ENCODE peak calls at places on chromosomes 3 and 15, in four cellular contexts. I is stimulated activated naive CD8-positive, alpha-beta T cell treated with anti-CD3 and anti-CD28 coated beads, Interleukin-15, Interleukin-2, amounts not matched to agents 100 U/mL and 50 U/mL, for 24 hours; F is right cardiac atrium; K is kidney glomerular epithelial cell. U is an unnamed sample.

GRCh38 chr3:128070898-128071591 is 18.8 kb downstream of the SEC61A1 start:
- DNase-seq in I (no peak), F (no peak), K (no peak), U (no peak)

GRCh38 chr15:64070965-64071851 is 22.4 kb downstream of the CIAO2A start:
- DNase-seq in I (no peak), F (peak; percentile 60), K (peak; percentile 27), U (no peak)

GRCh38 chr3:16058511-16058910 is 116.0 kb upstream of the GALNT15 start:
- DNase-seq in I (no peak), F (no peak), K (no peak), U (no peak)

GRCh38 chr3:188712257-188712924 is 459.4 kb upstream of the TPRG1 start:
- DNase-seq in I (no peak), F (no peak), K (peak; percentile 32), U (no peak)

GRCh38 chr15:25658560-25658959 is 204.6 kb downstream of the ATP10A start:
- DNase-seq in I (no peak), F (no peak), K (no peak), U (no peak)

GRCh38 chr15:45121706-45122417 is 7.7 kb downstream of the DUOXA2 start:
- DNase-seq in I (no peak), F (no peak), K (peak; percentile 84), U (no peak)

GRCh38 chr3:194941956-194942483 is 256.3 kb downstream of the FAM43A start:
- DNase-seq in I (no peak), F (no peak), K (no peak), U (no peak)

GRCh38 chr3:41405466-41405865 is 206.2 kb downstream of the CTNNB1 start:
- DNase-seq in I (no peak), F (no peak), K (no peak), U (no peak)

GRCh38 chr3:43759297-43759782 is 68.6 kb downstream of the ABHD5 start:
- DNase-seq in I (no peak), F (no peak), K (peak; percentile 93), U (peak; percentile 51)

GRCh38 chr15:92109485-92109884 is 256.0 kb downstream of the SLCO3A1 start:
- DNase-seq in I (no peak), F (no peak), K (no peak), U (no peak)

GRCh38 chr15:62459875-62460274 is 294.8 kb upstream of the C2CD4B start:
- DNase-seq in I (no peak), F (no peak), K (no peak), U (no peak)

GRCh38 chr15:63502843-63503738 is 1.3 kb upstream of the USP3 start:
- DNase-seq in I (peak; percentile 90), F (peak; percentile 95), K (peak; percentile 98), U (peak; percentile 92)

GRCh38 chr3:177554900-177555759 is 357.8 kb upstream of the TBL1XR1 start:
- DNase-seq in I (peak; percentile 11), F (peak; percentile 62), K (peak; percentile 12), U (no peak)

GRCh38 chr15:63891079-63891762 is 57.5 kb upstream of the HERC1 start:
- DNase-seq in I (peak; percentile 87), F (peak; percentile 78), K (peak; percentile 69), U (peak; percentile 85)

GRCh38 chr3:16448691-16449090 is 64.8 kb downstream of the RFTN1 start:
- DNase-seq in I (peak; percentile 58), F (peak; percentile 82), K (peak; percentile 81), U (peak; percentile 74)

GRCh38 chr3:195612075-195612800 is 28.5 kb upstream of the APOD start:
- DNase-seq in I (no peak), F (no peak), K (no peak), U (no peak)

GRCh38 chr3:28978092-28978491 is 302.8 kb upstream of the RBMS3 start:
- DNase-seq in I (no peak), F (no peak), K (no peak), U (no peak)

GRCh38 chr3:127961963-127962362 is 46.9 kb downstream of the KBTBD12 start:
- DNase-seq in I (no peak), F (no peak), K (peak; percentile 47), U (no peak)

GRCh38 chr15:64324513-64324912 is 31.5 kb downstream of the CSNK1G1 start:
- DNase-seq in I (no peak), F (no peak), K (no peak), U (no peak)

GRCh38 chr15:75903331-75904240 is at the start of gene FBXO22:
- DNase-seq in I (peak; percentile 94), F (peak; percentile 93), K (peak; percentile 77), U (peak; percentile 95)

GRCh38 chr3:166177130-166177529 is 339.9 kb upstream of the BCHE start:
- DNase-seq in I (no peak), F (no peak), K (no peak), U (no peak)

GRCh38 chr3:34362910-34363309 is 564.5 kb downstream of the PDCD6IP start:
- DNase-seq in I (no peak), F (no peak), K (no peak), U (no peak)

GRCh38 chr3:79016587-79017380 is 751.0 kb downstream of the ROBO1 start:
- DNase-seq in I (no peak), F (no peak), K (no peak), U (no peak)

GRCh38 chr3:5188419-5189405 is 1.2 kb downstream of the EDEM1 start:
- DNase-seq in I (peak; percentile 53), F (no peak), K (peak; percentile 37), U (peak; percentile 68)

GRCh38 chr15:50146661-50147060 is 27.6 kb upstream of the ATP8B4 start:
- DNase-seq in I (no peak), F (no peak), K (no peak), U (no peak)

GRCh38 chr3:177694316-177694715 is 497.0 kb upstream of the TBL1XR1 start:
- DNase-seq in I (no peak), F (no peak), K (no peak), U (no peak)

GRCh38 chr15:61682891-61683500 is 377.3 kb downstream of the VPS13C start:
- DNase-seq in I (no peak), F (no peak), K (no peak), U (no peak)

GRCh38 chr3:78999139-78999538 is 768.7 kb downstream of the ROBO1 start:
- DNase-seq in I (no peak), F (no peak), K (no peak), U (no peak)

GRCh38 chr3:134315286-134316106 is 58.8 kb downstream of the AMOTL2 start:
- DNase-seq in I (no peak), F (peak; percentile 86), K (peak; percentile 86), U (no peak)

GRCh38 chr3:114847564-114847963 is 299.5 kb downstream of the ZBTB20 start:
- DNase-seq in I (no peak), F (no peak), K (no peak), U (no peak)

GRCh38 chr15:95295905-95296618 is 1034.4 kb upstream of the NR2F2 start:
- DNase-seq in I (no peak), F (no peak), K (no peak), U (no peak)